ENCODE peak calls at places on chromosomes 6 and 20, in eight cellular contexts. Z, O, G, S, U, L, C and W are unnamed samples.

GRCh38 chr6:3750324-3751018 is 1.0 kb downstream of the PXDC1 start:
- DNase-seq in Z (peak; percentile 91), O (no peak), G (no peak), S (peak; percentile 56), U (peak; percentile 95), L (peak; percentile 51), C (peak; percentile 68), W (peak; percentile 92)

GRCh38 chr6:28606424-28607391 is 81.0 kb downstream of the GPX5 start:
- DNase-seq in Z (no peak), O (peak; percentile 87), G (peak; percentile 58), S (peak; percentile 93), U (peak; percentile 90), L (no peak), C (peak; percentile 27), W (no peak)

GRCh38 chr6:107704377-107705013 is 119.6 kb downstream of the SCML4 start:
- DNase-seq in Z (no peak), O (peak; percentile 18), G (no peak), S (peak; percentile 58), U (no peak), L (no peak), C (no peak), W (no peak)

GRCh38 chr6:28981833-28982475 is 23.2 kb downstream of the ZNF311 start:
- DNase-seq in Z (peak; percentile 82), O (peak; percentile 91), G (peak; percentile 69), S (peak; percentile 93), U (peak; percentile 92), L (peak; percentile 39), C (peak; percentile 54), W (peak; percentile 92)

GRCh38 chr20:16801919-16802651 is 53.9 kb downstream of the OTOR start:
- DNase-seq in Z (no peak), O (peak; percentile 56), G (peak; percentile 70), S (peak; percentile 78), U (peak; percentile 92), L (no peak), C (peak; percentile 81), W (no peak)

GRCh38 chr6:108210557-108210956 is 44.7 kb downstream of the NR2E1 start:
- DNase-seq in Z (no peak), O (no peak), G (no peak), S (no peak), U (no peak), L (no peak), C (no peak), W (no peak)

GRCh38 chr20:58907481-58908137 is 55.1 kb downstream of the GNAS start:
- DNase-seq in Z (peak; percentile 88), O (no peak), G (peak; percentile 15), S (peak; percentile 98), U (peak; percentile 92), L (peak; percentile 24), C (peak; percentile 67), W (peak; percentile 97)

GRCh38 chr6:36382976-36383375 is 4.5 kb downstream of the ETV7 start:
- DNase-seq in Z (no peak), O (no peak), G (no peak), S (no peak), U (no peak), L (no peak), C (no peak), W (no peak)

GRCh38 chr6:124203106-124203811 is 399.6 kb downstream of the NKAIN2 start:
- DNase-seq in Z (no peak), O (no peak), G (no peak), S (no peak), U (no peak), L (no peak), C (no peak), W (no peak)

GRCh38 chr6:148888853-148889252 is 142.0 kb downstream of the UST start:
- DNase-seq in Z (no peak), O (no peak), G (no peak), S (no peak), U (no peak), L (no peak), C (no peak), W (no peak)

GRCh38 chr20:24963672-24964517 is 14.8 kb downstream of the CST7 start:
- DNase-seq in Z (no peak), O (no peak), G (no peak), S (no peak), U (no peak), L (no peak), C (no peak), W (no peak)

GRCh38 chr20:1415667-1416468 is 23.0 kb upstream of the FKBP1A start:
- DNase-seq in Z (no peak), O (peak; percentile 97), G (no peak), S (peak; percentile 96), U (no peak), L (no peak), C (no peak), W (no peak)

GRCh38 chr6:135358907-135359459 is 138.6 kb downstream of the AHI1 start:
- DNase-seq in Z (no peak), O (no peak), G (no peak), S (no peak), U (no peak), L (no peak), C (no peak), W (no peak)

GRCh38 chr6:54847799-54848597 is 1.4 kb downstream of the FAM83B start:
- DNase-seq in Z (no peak), O (peak; percentile 32), G (no peak), S (no peak), U (no peak), L (no peak), C (no peak), W (no peak)

GRCh38 chr6:45132059-45132458 is 196.1 kb upstream of the RUNX2 start:
- DNase-seq in Z (no peak), O (no peak), G (no peak), S (no peak), U (no peak), L (no peak), C (no peak), W (no peak)